ENCODE peak calls at places on chromosomes 2 and 18, in four cellular contexts. S, L, O and B are unnamed samples.

GRCh38 chr2:120871881-120872620 is 136.4 kb downstream of the GLI2 start:
- DNase-seq in S (no peak), L (no peak), O (no peak), B (no peak)

GRCh38 chr2:62999905-63000304 is 50.7 kb upstream of the OTX1 start:
- DNase-seq in S (no peak), L (peak), O (peak), B (no peak)

GRCh38 chr2:128260239-128261138 is 58.2 kb downstream of the HS6ST1 start:
- DNase-seq in S (peak), L (peak), O (peak), B (peak)

GRCh38 chr2:132766573-132766972 is 96.6 kb upstream of the LYPD1 start:
- DNase-seq in S (no peak), L (no peak), O (no peak), B (no peak)

GRCh38 chr2:48175254-48175653 is 269.0 kb upstream of the FBXO11 start:
- DNase-seq in S (no peak), L (peak), O (peak), B (no peak)

GRCh38 chr2:204638795-204639194 is 93.5 kb downstream of the PARD3B start:
- DNase-seq in S (no peak), L (no peak), O (no peak), B (no peak)

GRCh38 chr2:197705912-197706838 is 1.0 kb downstream of the MARS2 start:
- DNase-seq in S (no peak), L (no peak), O (peak), B (no peak)

GRCh38 chr2:18704224-18704623 is 114.9 kb upstream of the NT5C1B start:
- DNase-seq in S (no peak), L (peak), O (no peak), B (no peak)

GRCh38 chr2:212873256-212873655 is 278.2 kb downstream of the IKZF2 start:
- DNase-seq in S (no peak), L (no peak), O (no peak), B (no peak)

GRCh38 chr2:237736783-237737182 is 61.8 kb upstream of the RBM44 start:
- DNase-seq in S (no peak), L (no peak), O (no peak), B (no peak)

GRCh38 chr2:163207706-163208370 is 369.3 kb upstream of the KCNH7 start:
- DNase-seq in S (no peak), L (no peak), O (peak), B (no peak)

GRCh38 chr2:37156071-37156856 is 516 bp downstream of the EIF2AK2 start:
- DNase-seq in S (no peak), L (peak), O (peak), B (peak)

GRCh38 chr2:156038021-156038420 is 294.5 kb downstream of the NR4A2 start:
- DNase-seq in S (no peak), L (no peak), O (no peak), B (no peak)

GRCh38 chr2:235049069-235049468 is 97.3 kb downstream of the SH3BP4 start:
- DNase-seq in S (no peak), L (no peak), O (no peak), B (no peak)

GRCh38 chr2:172693037-172693436 is 42.6 kb upstream of the RAPGEF4 start:
- DNase-seq in S (no peak), L (peak), O (peak), B (no peak)

GRCh38 chr18:51196811-51197660 is 445 bp downstream of the MEX3C start:
- DNase-seq in S (peak), L (peak), O (peak), B (peak)

GRCh38 chr2:72004976-72005375 is 142.7 kb downstream of the CYP26B1 start:
- DNase-seq in S (no peak), L (no peak), O (no peak), B (no peak)

GRCh38 chr18:70446063-70446462 is 157.2 kb downstream of the SOCS6 start:
- DNase-seq in S (no peak), L (no peak), O (no peak), B (no peak)

GRCh38 chr18:65955747-65956146 is 204.9 kb downstream of the CDH7 start:
- DNase-seq in S (no peak), L (no peak), O (no peak), B (no peak)

GRCh38 chr2:237026981-237027711 is 58.5 kb upstream of the COPS8 start:
- DNase-seq in S (peak), L (peak), O (peak), B (peak)

GRCh38 chr2:51706220-51706619 is 674.3 kb upstream of the NRXN1 start:
- DNase-seq in S (no peak), L (no peak), O (no peak), B (no peak)